ENCODE peak calls at places on chromosome 12, in eight cellular contexts. Z is transverse colon, E is fibroblast of lung, N is thoracic aorta, H is esophagus squamous epithelium, K is astrocyte of the spinal cord, C is heart right ventricle, B is cardiac muscle cell. M is an unnamed sample.

GRCh38 chr12:21818627-21819026 is 44.1 kb upstream of the KCNJ8 start:
- DNase-seq in E (peak; percentile 54), K (peak; percentile 46), C (no peak), Z (no peak), B (peak; percentile 29), H (no peak), N (no peak), M (peak; percentile 44)

GRCh38 chr12:93191956-93192355 is 185.8 kb upstream of the NUDT4 start:
- DNase-seq in N (peak; percentile 28), C (no peak), H (no peak), K (no peak), E (peak; percentile 86), B (no peak), Z (no peak), M (peak; percentile 56)

GRCh38 chr12:45343269-45344051 is 127.6 kb downstream of the ANO6 start:
- DNase-seq in C (peak; percentile 35), B (peak; percentile 34), Z (no peak), E (peak; percentile 56), N (no peak), K (peak; percentile 32), H (no peak), M (peak; percentile 81)

GRCh38 chr12:2551097-2551496 is 243.7 kb upstream of the FKBP4 start:
- DNase-seq in N (no peak), H (no peak), E (no peak), C (no peak), Z (no peak), B (no peak), K (no peak), M (peak; percentile 15)

GRCh38 chr12:24404086-24404815 is 454.8 kb upstream of the SOX5 start:
- DNase-seq in E (peak; percentile 61), C (no peak), B (peak; percentile 14), N (no peak), Z (no peak), H (no peak), K (peak; percentile 31), M (no peak)

GRCh38 chr12:130761537-130762318 is 45.6 kb upstream of the RIMBP2 start:
- DNase-seq in K (peak; percentile 50), N (no peak), B (peak; percentile 30), E (peak; percentile 40), Z (peak; percentile 26), C (no peak), H (no peak), M (peak; percentile 45)

GRCh38 chr12:88725592-88726143 is 145.4 kb upstream of the KITLG start:
- DNase-seq in C (no peak), K (no peak), B (no peak), Z (no peak), H (no peak), N (no peak), E (no peak), M (no peak)

GRCh38 chr12:20931894-20932293 is 121.4 kb downstream of the SLCO1B3 start:
- DNase-seq in C (no peak), Z (no peak), B (no peak), H (no peak), E (no peak), K (no peak), N (no peak), M (no peak)

GRCh38 chr12:93978553-93978952 is 169.8 kb upstream of the PLXNC1 start:
- DNase-seq in B (peak; percentile 92), C (no peak), Z (no peak), K (peak; percentile 30), H (no peak), N (no peak), E (peak; percentile 78), M (peak; percentile 78)

GRCh38 chr12:25529738-25530137 is 23.3 kb downstream of the LMNTD1 start:
- DNase-seq in N (no peak), Z (no peak), B (peak; percentile 20), K (peak; percentile 40), E (peak; percentile 52), C (no peak), H (no peak), M (peak; percentile 79)

GRCh38 chr12:15684896-15685658 is 104.1 kb downstream of the EPS8 start:
- DNase-seq in C (no peak), H (no peak), Z (no peak), B (no peak), N (no peak), E (no peak), K (no peak), M (peak; percentile 49)

GRCh38 chr12:11067514-11067913 is 5.4 kb upstream of the TAS2R46 start:
- DNase-seq in B (peak; percentile 54), K (peak; percentile 10), C (no peak), E (peak; percentile 57), Z (peak; percentile 13), N (no peak), H (no peak), M (peak; percentile 23)

GRCh38 chr12:61251076-61251475 is 1009.1 kb upstream of the USP15 start:
- DNase-seq in N (no peak), Z (no peak), B (no peak), C (no peak), H (no peak), K (no peak), E (no peak), M (no peak)

GRCh38 chr12:99027491-99027890 is 382.4 kb downstream of the APAF1 start:
- DNase-seq in B (no peak), K (no peak), E (no peak), Z (no peak), H (no peak), C (no peak), N (no peak), M (no peak)

GRCh38 chr12:110590806-110591326 is 7.7 kb upstream of the PPTC7 start:
- DNase-seq in K (peak; percentile 20), N (no peak), H (no peak), E (no peak), B (peak; percentile 26), C (no peak), Z (no peak), M (peak; percentile 28)

GRCh38 chr12:84601483-84601882 is 311.1 kb downstream of the SLC6A15 start:
- DNase-seq in B (no peak), K (no peak), C (no peak), H (no peak), Z (no peak), E (no peak), N (no peak), M (no peak)

GRCh38 chr12:28190321-28191017 is at the start of gene CCDC91:
- DNase-seq in C (peak; percentile 87), H (peak; percentile 45), B (peak; percentile 90), E (peak; percentile 79), K (peak; percentile 80), Z (peak; percentile 90), N (peak; percentile 64), M (peak; percentile 61)

GRCh38 chr12:55516391-55516790 is 24.2 kb downstream of the OR6C68 start:
- DNase-seq in B (no peak), H (no peak), C (no peak), E (no peak), N (no peak), K (no peak), Z (no peak), M (no peak)

GRCh38 chr12:55515696-55516095 is 23.5 kb downstream of the OR6C68 start:
- DNase-seq in K (no peak), C (no peak), H (no peak), B (no peak), E (no peak), N (no peak), Z (no peak), M (no peak)
- TF ChIP-seq CTCF in K (no peak), C (no peak), H (no peak), B (no peak), E (no peak), N (no peak), Z (no peak), M (no peak)

DNA sequence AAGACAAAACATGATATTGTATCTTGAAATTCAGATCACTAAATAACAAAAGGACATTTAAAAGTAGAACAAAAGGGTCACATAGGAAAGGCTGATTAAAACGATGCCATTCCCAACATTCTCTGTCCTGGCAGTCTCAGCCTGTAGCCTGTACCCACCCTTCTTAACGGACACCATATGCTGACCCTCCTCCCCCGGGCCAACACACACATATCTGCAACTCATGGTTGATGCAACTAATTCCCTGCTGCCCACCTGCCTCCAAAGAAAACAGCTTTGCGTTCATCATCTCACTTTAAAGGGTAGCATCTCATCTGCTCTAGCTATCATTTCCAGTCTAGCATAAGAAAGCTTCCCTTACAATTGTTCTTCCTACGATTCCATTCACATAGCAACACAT is 93.0 kb downstream of the KCNC2 start:
- DNase-seq in K (no peak), Z (no peak), B (no peak), H (no peak), N (no peak), C (no peak), E (no peak), M (no peak)
- H3K4me3 ChIP-seq in K (no peak overlapping the region), Z (no peak overlapping the region), B (no peak overlapping the region), H (no peak overlapping the region), N (no peak overlapping the region), C (no peak overlapping the region), E (no peak overlapping the region), M (no peak overlapping the region)

DNA sequence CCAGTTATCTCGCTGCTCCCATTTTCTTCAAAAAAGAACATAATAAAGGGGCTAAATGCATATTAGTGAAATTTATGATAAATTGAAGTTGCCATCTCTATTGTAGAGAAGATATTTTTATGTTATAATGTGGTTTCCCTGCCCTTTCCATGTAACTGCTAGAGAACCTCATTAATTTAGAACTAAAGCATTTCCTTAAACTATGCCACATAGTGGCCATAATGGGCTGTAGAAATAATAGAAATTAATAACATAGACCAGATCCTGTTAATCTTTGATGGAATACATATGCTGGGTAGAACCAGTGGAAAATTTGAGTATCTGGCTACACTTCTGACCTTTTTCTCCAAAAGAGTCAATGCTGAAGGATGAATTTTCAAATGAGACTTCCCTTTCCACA is 376.7 kb downstream of the PDZRN4 start:
- DNase-seq in Z (no peak), K (no peak), C (no peak), N (no peak), H (no peak), E (no peak), B (no peak), M (no peak)
- TF ChIP-seq CTCF in Z (no peak), K (no peak), C (no peak), N (no peak), H (no peak), E (no peak), B (no peak), M (no peak)

GRCh38 chr12:103301642-103302620 is 193.8 kb downstream of the C12orf42 start:
- DNase-seq in K (no peak), C (no peak), E (no peak), B (no peak), Z (no peak), H (no peak), N (no peak), M (no peak)
- H3K4me3 ChIP-seq in K (no peak overlapping the region), C (no peak overlapping the region), E (no peak overlapping the region), B (no peak overlapping the region), Z (no peak overlapping the region), H (no peak overlapping the region), N (no peak overlapping the region), M (no peak overlapping the region)

DNA sequence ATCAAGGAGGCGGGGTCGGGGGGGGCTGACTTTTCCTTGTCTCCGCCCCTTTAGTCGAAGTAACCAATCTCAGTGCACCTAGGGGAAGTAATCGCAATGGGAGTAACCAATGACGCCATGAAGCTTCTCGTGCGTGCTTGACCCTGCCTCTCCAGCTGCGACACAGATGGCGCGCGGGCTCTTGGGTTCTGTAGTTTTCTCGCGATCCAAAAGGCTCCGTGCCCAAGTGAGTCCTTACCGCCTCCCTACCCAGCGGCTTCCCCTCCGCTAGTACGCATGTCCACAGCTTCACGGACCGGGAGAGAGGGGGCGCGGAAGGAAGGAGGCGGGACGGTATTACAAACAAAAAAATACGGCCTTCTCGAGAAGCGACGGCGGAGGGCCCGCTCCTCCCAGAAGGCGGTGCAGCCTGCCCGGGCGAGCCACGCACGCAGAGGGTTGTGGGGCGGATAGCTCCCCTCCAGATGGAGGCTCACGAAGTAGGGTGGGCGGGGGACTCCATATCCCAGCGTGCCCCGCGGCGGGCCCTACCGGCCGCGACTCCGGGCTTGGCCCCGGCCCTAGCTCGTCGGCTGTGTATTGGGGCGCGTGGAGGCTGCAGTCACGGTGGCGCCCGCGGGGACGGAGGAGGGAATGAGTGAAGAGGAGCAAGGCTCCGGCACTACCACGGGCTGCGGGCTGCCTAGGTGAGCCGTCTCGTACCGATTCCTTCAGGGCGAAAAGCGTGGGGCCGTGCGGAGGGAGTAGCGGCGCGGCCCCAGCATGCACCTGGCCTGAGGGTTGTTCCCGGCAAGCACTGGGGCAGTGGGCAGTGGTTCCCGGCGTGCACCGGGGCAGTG is at the start of gene TARBP2:
- DNase-seq in E (peak; percentile 99), K (peak; percentile 100), C (peak; percentile 96), Z (peak; percentile 99), H (peak; percentile 94), B (peak; percentile 100), N (peak; percentile 96), M (peak; percentile 99)
- TF ChIP-seq CTCF in E (no peak), K (no peak), C (no peak), Z (no peak), H (peak; percentile 30), B (no peak), N (no peak), M (no peak)